ENCODE peak calls at places on chromosomes 7 and 10, in four cellular contexts. A, F, H and Y are unnamed samples.

GRCh38 chr7:92699560-92699959 is 109.4 kb upstream of the FAM133B start:
- DNase-seq in A (no peak), F (no peak), H (no peak), Y (no peak)

GRCh38 chr7:99514050-99514449 is 9.6 kb downstream of the ZKSCAN5 start:
- DNase-seq in F (no peak), A (no peak), H (no peak), Y (no peak)

GRCh38 chr7:47379629-47380324 is 202.1 kb downstream of the TNS3 start:
- DNase-seq in F (no peak), A (no peak), H (peak), Y (peak)

GRCh38 chr10:986881-987634 is 1.2 kb upstream of the GTPBP4 start:
- DNase-seq in F (no peak), H (peak), A (no peak), Y (no peak)

GRCh38 chr7:2472744-2473143 is 3.5 kb downstream of the GRIFIN start:
- DNase-seq in H (no peak), F (no peak), A (no peak), Y (no peak)

GRCh38 chr10:12709516-12709915 is 292.0 kb downstream of the CCDC3 start:
- DNase-seq in H (no peak), F (peak), A (no peak), Y (no peak)

GRCh38 chr10:70903262-70903921 is 15.0 kb upstream of the PCBD1 start:
- DNase-seq in A (peak), H (peak), F (peak), Y (peak)

GRCh38 chr7:21587139-21587773 is 44.4 kb downstream of the DNAH11 start:
- DNase-seq in F (no peak), H (no peak), A (no peak), Y (no peak)

GRCh38 chr7:33982425-33982786 is 77.1 kb downstream of the BMPER start:
- DNase-seq in A (no peak), H (no peak), F (no peak), Y (no peak)

GRCh38 chr7:69818647-69819161 is 220.4 kb downstream of the AUTS2 start:
- DNase-seq in A (no peak), H (no peak), F (no peak), Y (no peak)
- H3K27ac ChIP-seq in A (no peak), H (no peak), F (no peak), Y (no peak)

GRCh38 chr7:125059861-125060456 is 130.3 kb upstream of the POT1 start:
- DNase-seq in F (no peak), H (no peak), A (no peak), Y (no peak)
- TF ChIP-seq CTCF in F (peak), H (peak), A (peak), Y (no peak)

GRCh38 chr7:27203378-27203953 is 3.6 kb upstream of the HOXA13 start:
- DNase-seq in F (no peak), H (peak), A (no peak), Y (no peak)
- H3K27ac ChIP-seq in F (no peak), H (no peak), A (no peak), Y (no peak)

DNA sequence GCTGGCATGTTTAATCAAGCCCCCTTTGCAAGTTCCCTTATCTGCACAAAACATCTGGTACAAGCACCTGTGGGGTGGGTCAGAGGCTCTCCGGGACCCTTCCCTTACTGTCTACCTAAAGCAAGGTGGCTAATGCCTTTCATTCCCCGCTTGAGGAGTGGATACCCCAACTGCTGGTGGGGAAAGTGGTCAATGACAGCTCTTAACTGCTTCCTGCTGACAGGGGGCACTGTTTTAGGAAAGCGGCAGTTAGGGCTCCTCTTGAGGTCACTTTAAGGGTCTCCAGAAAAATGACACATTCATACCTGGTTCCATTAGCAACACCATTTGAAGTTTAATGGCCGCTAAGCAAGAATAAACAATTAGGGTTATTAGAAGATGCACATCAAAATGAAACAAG is 761.8 kb upstream of the PHF14 start:
- DNase-seq in H (no peak), F (no peak), A (no peak), Y (no peak)
- TF ChIP-seq CTCF in H (no peak), F (no peak), A (no peak), Y (no peak)

GRCh38 chr10:124632566-124632965 is 111.6 kb downstream of the FAM53B start:
- DNase-seq in A (no peak), H (no peak), F (no peak), Y (no peak)
- H3K27ac ChIP-seq in A (peak), H (no peak), F (no peak), Y (no peak)

GRCh38 chr7:25186436-25186835 is 41.9 kb downstream of the NPVF start:
- DNase-seq in A (no peak), H (no peak), F (no peak), Y (no peak)

GRCh38 chr7:25189197-25189596 is 39.1 kb downstream of the NPVF start:
- DNase-seq in A (no peak), H (no peak), F (no peak), Y (no peak)

GRCh38 chr7:25192043-25192442 is 36.2 kb downstream of the NPVF start:
- DNase-seq in A (no peak), H (no peak), F (no peak), Y (no peak)

DNA sequence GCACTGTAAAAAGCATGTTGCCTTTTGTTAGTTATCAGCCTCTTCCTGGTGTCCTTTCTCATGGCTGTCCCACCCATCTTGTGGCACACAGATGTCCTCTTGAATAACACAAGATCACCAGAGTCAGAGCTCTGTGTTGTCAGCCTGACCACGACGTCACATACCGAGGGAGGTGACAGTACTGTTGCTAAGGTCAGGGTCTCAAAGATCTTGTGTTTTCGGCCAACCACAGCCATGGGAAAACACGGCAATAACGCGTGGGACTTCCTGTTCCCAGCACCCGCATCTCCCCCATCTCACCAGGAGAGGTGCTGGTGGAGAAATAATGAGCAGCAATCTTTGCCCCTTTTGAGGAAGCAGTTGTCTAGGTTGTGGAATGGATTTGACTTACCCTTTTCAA is 40.4 kb downstream of the NPVF start:
- DNase-seq in A (no peak), F (no peak), H (no peak), Y (no peak)
- TF ChIP-seq CTCF in A (no peak), F (no peak), H (no peak), Y (no peak)